ENCODE peak calls at places on chromosomes 12 and 14, in eight cellular contexts. O is AG04450, Z is glutamatergic neuron, M is GM06990, L is cardiac fibroblast, H is astrocyte, R is AG09319, C is progenitor cell of endocrine pancreas. N is an unnamed sample.

GRCh38 chr12:13897811-13898210 is 83.6 kb downstream of the GRIN2B start:
- DNase-seq in H (no peak), L (no peak), Z (no peak), R (no peak), C (no peak), O (no peak), M (no peak), N (no peak)

GRCh38 chr14:92507174-92507768 is 6.3 kb upstream of the RIN3 start:
- DNase-seq in M (peak; percentile 62), R (no peak), H (no peak), C (no peak), O (no peak), L (no peak), Z (no peak), N (no peak)

GRCh38 chr12:26523708-26524150 is 309.3 kb downstream of the ITPR2 start:
- DNase-seq in R (peak; percentile 89), C (no peak), M (no peak), L (peak; percentile 96), Z (peak; percentile 46), H (peak; percentile 91), O (peak; percentile 75), N (peak; percentile 99)

GRCh38 chr14:93036652-93037341 is 78.9 kb downstream of the ITPK1 start:
- DNase-seq in Z (no peak), H (no peak), R (no peak), O (no peak), C (no peak), L (peak; percentile 49), M (no peak), N (peak; percentile 89)

GRCh38 chr12:51886021-51886710 is 1.7 kb upstream of the ANKRD33 start:
- DNase-seq in M (no peak), Z (no peak), O (peak; percentile 81), C (no peak), R (peak; percentile 88), L (peak; percentile 98), H (peak; percentile 91), N (peak; percentile 99)

GRCh38 chr12:9340422-9341259 is 132.4 kb upstream of the PZP start:
- DNase-seq in L (peak; percentile 40), O (peak; percentile 73), C (no peak), Z (no peak), H (peak; percentile 43), R (no peak), M (no peak), N (no peak)

GRCh38 chr14:31994391-31995033 is 82.6 kb upstream of the ARHGAP5 start:
- DNase-seq in M (no peak), Z (no peak), O (no peak), C (no peak), H (peak; percentile 75), R (no peak), L (peak; percentile 53), N (no peak)

GRCh38 chr14:77458249-77458950 is 507 bp downstream of the AHSA1 start:
- DNase-seq in H (peak; percentile 23), Z (peak; percentile 62), C (no peak), L (peak; percentile 38), M (no peak), O (no peak), R (no peak), N (peak; percentile 27)

GRCh38 chr14:67943947-67944346 is 124.4 kb downstream of the RAD51B start:
- DNase-seq in M (peak; percentile 21), L (peak; percentile 95), C (peak; percentile 51), R (peak; percentile 74), O (peak; percentile 65), Z (peak; percentile 42), H (peak; percentile 82), N (peak; percentile 97)

GRCh38 chr12:27048822-27049752 is 26.7 kb downstream of the MED21 start:
- DNase-seq in Z (no peak), H (peak; percentile 57), M (no peak), L (peak; percentile 85), R (no peak), C (no peak), O (peak; percentile 63), N (peak; percentile 84)

GRCh38 chr12:46711756-46712155 is 114.0 kb downstream of the SLC38A4 start:
- DNase-seq in L (peak; percentile 28), R (peak; percentile 44), M (no peak), C (no peak), O (no peak), H (peak; percentile 23), Z (no peak), N (no peak)

GRCh38 chr12:52865090-52865944 is 16.5 kb upstream of the KRT78 start:
- DNase-seq in M (no peak), C (peak; percentile 75), Z (peak; percentile 88), H (peak; percentile 39), R (no peak), L (peak; percentile 74), O (peak; percentile 47), N (peak; percentile 80)

GRCh38 chr12:70798016-70798768 is 122.3 kb downstream of the PTPRR start:
- DNase-seq in C (no peak), M (no peak), L (no peak), O (no peak), H (no peak), R (no peak), Z (no peak), N (no peak)

GRCh38 chr14:89428556-89429196 is 11.6 kb upstream of the FOXN3 start:
- DNase-seq in O (no peak), C (no peak), H (peak; percentile 54), Z (peak; percentile 26), L (peak; percentile 27), R (no peak), M (no peak), N (no peak)

GRCh38 chr14:92577321-92577742 is 63.8 kb downstream of the RIN3 start:
- DNase-seq in C (no peak), O (no peak), R (no peak), M (peak; percentile 66), L (no peak), H (no peak), Z (no peak), N (no peak)

GRCh38 chr12:89280833-89281533 is 71.3 kb downstream of the DUSP6 start:
- DNase-seq in Z (peak; percentile 37), O (no peak), C (no peak), L (peak; percentile 67), H (no peak), R (no peak), M (no peak), N (peak; percentile 22)

GRCh38 chr12:59927041-59927440 is 331.2 kb downstream of the SLC16A7 start:
- DNase-seq in M (no peak), R (no peak), Z (no peak), O (no peak), H (peak; percentile 11), L (peak; percentile 58), C (no peak), N (no peak)

GRCh38 chr12:106841471-106842302 is 67.2 kb downstream of the RIC8B start:
- DNase-seq in R (no peak), M (no peak), C (no peak), H (peak; percentile 27), Z (peak; percentile 26), L (peak; percentile 69), O (no peak), N (peak; percentile 72)

GRCh38 chr12:64407342-64408223 is 3.4 kb downstream of the XPOT start:
- DNase-seq in C (no peak), O (no peak), M (no peak), L (no peak), R (no peak), H (no peak), Z (no peak), N (no peak)

GRCh38 chr12:104756901-104757300 is 201.2 kb downstream of the SLC41A2 start:
- DNase-seq in O (no peak), R (no peak), M (no peak), H (no peak), L (no peak), C (no peak), Z (no peak), N (no peak)

DNA sequence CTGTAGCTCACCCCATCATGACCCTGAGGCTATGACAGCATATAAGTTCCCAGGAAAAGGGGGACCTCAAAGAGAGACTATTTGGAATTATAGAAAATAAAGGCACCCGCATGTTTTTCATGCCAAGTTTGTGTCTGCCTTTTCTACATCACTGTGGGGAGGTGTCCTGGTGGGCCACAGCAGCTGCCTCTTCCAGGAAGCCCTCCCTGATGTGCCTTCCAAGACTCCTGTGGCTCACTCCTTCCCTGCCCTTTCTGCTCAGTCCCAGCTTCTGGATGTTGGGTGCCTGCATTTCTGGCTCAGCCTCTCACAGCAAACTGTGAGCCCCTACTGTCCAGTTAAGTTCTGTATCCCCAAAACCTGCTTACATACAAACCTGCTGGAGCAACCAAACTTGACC is 36.3 kb upstream of the BEGAIN start:
- DNase-seq in R (no peak), O (no peak), Z (no peak), C (no peak), M (no peak), H (no peak), L (no peak), N (no peak)
- TF ChIP-seq CTCF in R (no peak), O (no peak), Z (no peak), C (no peak), M (no peak), H (no peak), L (no peak), N (no peak)

DNA sequence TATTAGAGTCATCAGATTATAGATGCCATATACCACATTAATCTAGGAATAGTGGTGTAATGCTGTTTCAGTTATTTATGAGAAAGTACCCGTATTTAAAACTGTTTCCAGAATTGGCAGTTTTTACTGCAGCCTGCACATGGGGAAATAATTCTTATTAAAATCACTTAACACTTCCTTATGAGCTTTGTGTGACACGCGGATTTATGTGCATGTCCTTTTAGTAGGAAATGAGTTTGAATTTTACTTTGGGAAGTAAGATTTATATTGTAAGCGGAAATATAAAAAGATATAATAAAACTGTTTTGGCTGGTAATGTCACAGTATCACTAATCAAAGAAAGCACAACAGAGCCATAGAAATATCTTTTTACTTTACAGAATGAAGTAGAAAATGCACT is 132.9 kb downstream of the TMEM117 start:
- DNase-seq in O (no peak), H (no peak), R (no peak), C (no peak), L (no peak), M (no peak), Z (no peak), N (no peak)
- TF ChIP-seq CTCF in O (no peak), H (no peak), R (no peak), C (no peak), L (no peak), M (no peak), Z (no peak), N (no peak)

DNA sequence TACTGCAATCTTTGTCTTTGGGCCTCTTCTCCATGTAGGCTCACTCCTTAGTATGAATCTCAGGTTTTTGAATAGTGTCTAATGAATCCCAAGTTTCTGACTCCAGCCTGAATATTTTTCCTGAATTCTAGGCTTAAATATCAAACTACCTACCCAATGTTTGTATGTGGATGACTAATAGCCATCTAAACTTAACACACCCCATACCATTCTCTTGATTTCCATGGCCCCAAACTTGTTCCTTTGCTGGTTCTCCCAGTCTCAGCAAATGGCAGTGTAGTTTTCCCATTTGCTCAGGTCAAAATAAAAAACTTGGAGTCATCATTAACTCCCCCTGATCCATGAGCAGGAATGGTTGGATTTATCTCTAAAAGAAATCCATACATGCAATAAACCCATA is 18.8 kb upstream of the SDR39U1 start:
- DNase-seq in L (no peak), M (no peak), H (no peak), Z (no peak), R (no peak), O (no peak), C (no peak), N (no peak)
- TF ChIP-seq CTCF in L (no peak), M (no peak), H (no peak), Z (no peak), R (no peak), O (no peak), C (no peak), N (no peak)

DNA sequence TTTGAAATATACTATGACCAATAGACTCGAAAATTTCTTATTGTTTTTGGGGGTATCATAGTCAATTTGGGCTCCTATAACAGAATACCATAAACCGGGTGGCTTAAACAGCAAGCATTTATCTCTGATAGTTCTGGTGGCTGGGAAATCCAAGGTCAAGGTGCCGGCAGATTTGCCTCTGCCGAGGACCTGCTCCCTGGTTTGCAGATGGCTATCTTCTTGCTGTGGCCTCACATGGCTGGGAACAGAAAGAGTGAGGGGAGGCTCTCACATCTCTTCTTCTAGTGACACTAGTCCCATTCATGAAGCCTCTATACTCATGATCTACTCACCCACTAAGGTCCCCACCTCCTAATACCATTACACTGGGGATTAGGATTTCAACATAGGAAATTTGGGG is 70.7 kb downstream of the BORCS5 start:
- DNase-seq in Z (no peak), O (no peak), C (no peak), L (no peak), M (no peak), R (no peak), H (no peak), N (no peak)
- TF ChIP-seq CTCF in Z (no peak), O (no peak), C (no peak), L (no peak), M (no peak), R (no peak), H (no peak), N (no peak)

N was measured in fibroblast of pulmonary artery.